ENCODE peak calls at places on chromosomes 4 and X, in nine cellular contexts. One of them, this sample, is unnamed.

GRCh38 chr4:17781072-17781830 is at the start of gene FAM184B:
- DNase-seq in kidney epithelial cell: no peak
- DNase-seq in NCI-H1092: peak; percentile 32
- DNase-seq in BE2C: peak; percentile 18
- DNase-seq in stimulated activated CD4-positive, alpha-beta T cell treated with anti-CD3 and anti-CD28 coated beads, Interleukin-15, amount 100 ng/mL, for 24 hours: peak; percentile 22
- DNase-seq in upper lobe of right lung: peak; percentile 66
- DNase-seq in NCI-H1694: no peak
- DNase-seq in H9: peak; percentile 52
- DNase-seq in non-pigmented ciliary epithelial cell: no peak
- DNase-seq in this sample: peak; percentile 45

GRCh38 chr4:82517043-82517442 is 44.7 kb downstream of the TMEM150C start:
- DNase-seq in kidney epithelial cell: no peak
- DNase-seq in NCI-H1092: no peak
- DNase-seq in NCI-H1694: no peak
- DNase-seq in upper lobe of right lung: no peak
- DNase-seq in stimulated activated CD4-positive, alpha-beta T cell treated with anti-CD3 and anti-CD28 coated beads, Interleukin-15, amount 100 ng/mL, for 24 hours: no peak
- DNase-seq in H9: no peak
- DNase-seq in non-pigmented ciliary epithelial cell: no peak
- DNase-seq in BE2C: no peak
- DNase-seq in this sample: no peak

GRCh38 chrX:150546711-150547153 is 21.7 kb upstream of the MTM1 start:
- DNase-seq in H9: no peak
- DNase-seq in kidney epithelial cell: no peak
- DNase-seq in non-pigmented ciliary epithelial cell: no peak
- DNase-seq in stimulated activated CD4-positive, alpha-beta T cell treated with anti-CD3 and anti-CD28 coated beads, Interleukin-15, amount 100 ng/mL, for 24 hours: peak; percentile 29
- DNase-seq in BE2C: no peak
- DNase-seq in NCI-H1092: no peak
- DNase-seq in upper lobe of right lung: no peak
- DNase-seq in NCI-H1694: no peak
- DNase-seq in this sample: no peak

GRCh38 chr4:153265311-153266047 is 61.2 kb downstream of the TRIM2 start:
- DNase-seq in kidney epithelial cell: no peak
- DNase-seq in stimulated activated CD4-positive, alpha-beta T cell treated with anti-CD3 and anti-CD28 coated beads, Interleukin-15, amount 100 ng/mL, for 24 hours: no peak
- DNase-seq in H9: no peak
- DNase-seq in BE2C: no peak
- DNase-seq in NCI-H1694: no peak
- DNase-seq in non-pigmented ciliary epithelial cell: no peak
- DNase-seq in upper lobe of right lung: no peak
- DNase-seq in NCI-H1092: no peak
- DNase-seq in this sample: no peak

GRCh38 chrX:147891886-147892285 is 19.8 kb upstream of the FMR1 start:
- DNase-seq in stimulated activated CD4-positive, alpha-beta T cell treated with anti-CD3 and anti-CD28 coated beads, Interleukin-15, amount 100 ng/mL, for 24 hours: no peak
- DNase-seq in upper lobe of right lung: no peak
- DNase-seq in H9: no peak
- DNase-seq in BE2C: no peak
- DNase-seq in kidney epithelial cell: no peak
- DNase-seq in NCI-H1694: no peak
- DNase-seq in non-pigmented ciliary epithelial cell: no peak
- DNase-seq in NCI-H1092: no peak
- DNase-seq in this sample: peak; percentile 12

GRCh38 chr4:41866799-41867677 is 68.2 kb upstream of the TMEM33 start:
- DNase-seq in BE2C: peak; percentile 43
- DNase-seq in stimulated activated CD4-positive, alpha-beta T cell treated with anti-CD3 and anti-CD28 coated beads, Interleukin-15, amount 100 ng/mL, for 24 hours: peak; percentile 2
- DNase-seq in H9: peak; percentile 57
- DNase-seq in non-pigmented ciliary epithelial cell: no peak
- DNase-seq in NCI-H1694: no peak
- DNase-seq in kidney epithelial cell: no peak
- DNase-seq in NCI-H1092: no peak
- DNase-seq in upper lobe of right lung: no peak
- DNase-seq in this sample: no peak

GRCh38 chr4:111937368-111937767 is 207.9 kb upstream of the FAM241A start:
- DNase-seq in stimulated activated CD4-positive, alpha-beta T cell treated with anti-CD3 and anti-CD28 coated beads, Interleukin-15, amount 100 ng/mL, for 24 hours: no peak
- DNase-seq in H9: no peak
- DNase-seq in NCI-H1694: no peak
- DNase-seq in BE2C: no peak
- DNase-seq in non-pigmented ciliary epithelial cell: no peak
- DNase-seq in NCI-H1092: no peak
- DNase-seq in upper lobe of right lung: no peak
- DNase-seq in kidney epithelial cell: no peak
- DNase-seq in this sample: peak; percentile 63

GRCh38 chrX:68982476-68982875 is 153.7 kb downstream of the EFNB1 start:
- DNase-seq in NCI-H1092: no peak
- DNase-seq in non-pigmented ciliary epithelial cell: no peak
- DNase-seq in upper lobe of right lung: no peak
- DNase-seq in BE2C: no peak
- DNase-seq in H9: no peak
- DNase-seq in kidney epithelial cell: no peak
- DNase-seq in stimulated activated CD4-positive, alpha-beta T cell treated with anti-CD3 and anti-CD28 coated beads, Interleukin-15, amount 100 ng/mL, for 24 hours: no peak
- DNase-seq in NCI-H1694: no peak
- DNase-seq in this sample: no peak

GRCh38 chr4:78656968-78657445 is 105.4 kb downstream of the ANXA3 start:
- DNase-seq in upper lobe of right lung: no peak
- DNase-seq in NCI-H1694: no peak
- DNase-seq in stimulated activated CD4-positive, alpha-beta T cell treated with anti-CD3 and anti-CD28 coated beads, Interleukin-15, amount 100 ng/mL, for 24 hours: peak; percentile 42
- DNase-seq in kidney epithelial cell: no peak
- DNase-seq in non-pigmented ciliary epithelial cell: no peak
- DNase-seq in H9: no peak
- DNase-seq in NCI-H1092: no peak
- DNase-seq in BE2C: no peak
- DNase-seq in this sample: no peak

GRCh38 chr4:130090427-130090826 is 994.5 kb downstream of the C4orf33 start:
- DNase-seq in H9: no peak
- DNase-seq in NCI-H1694: no peak
- DNase-seq in NCI-H1092: no peak
- DNase-seq in non-pigmented ciliary epithelial cell: no peak
- DNase-seq in upper lobe of right lung: peak; percentile 59
- DNase-seq in stimulated activated CD4-positive, alpha-beta T cell treated with anti-CD3 and anti-CD28 coated beads, Interleukin-15, amount 100 ng/mL, for 24 hours: no peak
- DNase-seq in BE2C: no peak
- DNase-seq in kidney epithelial cell: no peak
- DNase-seq in this sample: no peak

GRCh38 chr4:163707873-163708272 is 213.4 kb downstream of the TMA16 start:
- DNase-seq in stimulated activated CD4-positive, alpha-beta T cell treated with anti-CD3 and anti-CD28 coated beads, Interleukin-15, amount 100 ng/mL, for 24 hours: no peak
- DNase-seq in NCI-H1694: no peak
- DNase-seq in kidney epithelial cell: no peak
- DNase-seq in BE2C: no peak
- DNase-seq in NCI-H1092: no peak
- DNase-seq in upper lobe of right lung: no peak
- DNase-seq in non-pigmented ciliary epithelial cell: no peak
- DNase-seq in H9: no peak
- DNase-seq in this sample: no peak

GRCh38 chr4:121053601-121054143 is 18.7 kb downstream of the NDNF start:
- DNase-seq in stimulated activated CD4-positive, alpha-beta T cell treated with anti-CD3 and anti-CD28 coated beads, Interleukin-15, amount 100 ng/mL, for 24 hours: no peak
- DNase-seq in kidney epithelial cell: no peak
- DNase-seq in non-pigmented ciliary epithelial cell: peak; percentile 24
- DNase-seq in BE2C: no peak
- DNase-seq in upper lobe of right lung: no peak
- DNase-seq in H9: no peak
- DNase-seq in NCI-H1092: no peak
- DNase-seq in NCI-H1694: no peak
- DNase-seq in this sample: peak; percentile 9

GRCh38 chr4:70913947-70914445 is 11.8 kb downstream of the MOB1B start:
- DNase-seq in kidney epithelial cell: no peak
- DNase-seq in non-pigmented ciliary epithelial cell: no peak
- DNase-seq in NCI-H1092: no peak
- DNase-seq in H9: no peak
- DNase-seq in upper lobe of right lung: no peak
- DNase-seq in BE2C: no peak
- DNase-seq in NCI-H1694: no peak
- DNase-seq in stimulated activated CD4-positive, alpha-beta T cell treated with anti-CD3 and anti-CD28 coated beads, Interleukin-15, amount 100 ng/mL, for 24 hours: no peak
- DNase-seq in this sample: no peak

GRCh38 chrX:122565952-122566351 is 618.1 kb upstream of the GRIA3 start:
- DNase-seq in NCI-H1694: peak; percentile 9
- DNase-seq in stimulated activated CD4-positive, alpha-beta T cell treated with anti-CD3 and anti-CD28 coated beads, Interleukin-15, amount 100 ng/mL, for 24 hours: no peak
- DNase-seq in non-pigmented ciliary epithelial cell: peak; percentile 91
- DNase-seq in H9: no peak
- DNase-seq in kidney epithelial cell: peak; percentile 74
- DNase-seq in BE2C: no peak
- DNase-seq in upper lobe of right lung: no peak
- DNase-seq in NCI-H1092: no peak
- DNase-seq in this sample: peak; percentile 69

GRCh38 chrX:37380256-37380655 is 31.1 kb downstream of the PRRG1 start:
- DNase-seq in NCI-H1092: no peak
- DNase-seq in H9: no peak
- DNase-seq in BE2C: no peak
- DNase-seq in kidney epithelial cell: no peak
- DNase-seq in upper lobe of right lung: no peak
- DNase-seq in non-pigmented ciliary epithelial cell: no peak
- DNase-seq in NCI-H1694: no peak
- DNase-seq in stimulated activated CD4-positive, alpha-beta T cell treated with anti-CD3 and anti-CD28 coated beads, Interleukin-15, amount 100 ng/mL, for 24 hours: no peak
- DNase-seq in this sample: no peak

GRCh38 chrX:115399306-115399705 is 109.8 kb downstream of the LUZP4 start:
- DNase-seq in upper lobe of right lung: no peak
- DNase-seq in kidney epithelial cell: no peak
- DNase-seq in H9: no peak
- DNase-seq in stimulated activated CD4-positive, alpha-beta T cell treated with anti-CD3 and anti-CD28 coated beads, Interleukin-15, amount 100 ng/mL, for 24 hours: no peak
- DNase-seq in NCI-H1694: no peak
- DNase-seq in NCI-H1092: no peak
- DNase-seq in non-pigmented ciliary epithelial cell: no peak
- DNase-seq in BE2C: no peak
- DNase-seq in this sample: no peak

GRCh38 chr4:2789351-2789750 is 3.5 kb upstream of the SH3BP2 start:
- DNase-seq in kidney epithelial cell: no peak
- DNase-seq in NCI-H1092: no peak
- DNase-seq in non-pigmented ciliary epithelial cell: no peak
- DNase-seq in H9: no peak
- DNase-seq in NCI-H1694: no peak
- DNase-seq in upper lobe of right lung: no peak
- DNase-seq in stimulated activated CD4-positive, alpha-beta T cell treated with anti-CD3 and anti-CD28 coated beads, Interleukin-15, amount 100 ng/mL, for 24 hours: no peak
- DNase-seq in BE2C: no peak
- DNase-seq in this sample: no peak

GRCh38 chrX:130719399-130719798 is 183.6 kb downstream of the ENOX2 start:
- DNase-seq in upper lobe of right lung: no peak
- DNase-seq in BE2C: peak; percentile 8
- DNase-seq in kidney epithelial cell: no peak
- DNase-seq in NCI-H1092: no peak
- DNase-seq in NCI-H1694: no peak
- DNase-seq in non-pigmented ciliary epithelial cell: no peak
- DNase-seq in H9: no peak
- DNase-seq in stimulated activated CD4-positive, alpha-beta T cell treated with anti-CD3 and anti-CD28 coated beads, Interleukin-15, amount 100 ng/mL, for 24 hours: no peak
- DNase-seq in this sample: no peak

GRCh38 chr4:2806392-2807355 is 13.8 kb downstream of the SH3BP2 start:
- DNase-seq in stimulated activated CD4-positive, alpha-beta T cell treated with anti-CD3 and anti-CD28 coated beads, Interleukin-15, amount 100 ng/mL, for 24 hours: no peak
- DNase-seq in BE2C: no peak
- DNase-seq in non-pigmented ciliary epithelial cell: no peak
- DNase-seq in kidney epithelial cell: no peak
- DNase-seq in upper lobe of right lung: peak; percentile 87
- DNase-seq in NCI-H1092: peak; percentile 71
- DNase-seq in H9: no peak
- DNase-seq in NCI-H1694: no peak
- DNase-seq in this sample: peak; percentile 59

GRCh38 chr4:147958057-147958456 is 226.2 kb downstream of the ARHGAP10 start:
- DNase-seq in NCI-H1092: no peak
- DNase-seq in stimulated activated CD4-positive, alpha-beta T cell treated with anti-CD3 and anti-CD28 coated beads, Interleukin-15, amount 100 ng/mL, for 24 hours: no peak
- DNase-seq in NCI-H1694: no peak
- DNase-seq in non-pigmented ciliary epithelial cell: no peak
- DNase-seq in H9: no peak
- DNase-seq in kidney epithelial cell: no peak
- DNase-seq in upper lobe of right lung: no peak
- DNase-seq in BE2C: no peak
- DNase-seq in this sample: no peak

GRCh38 chr4:124641715-124642380 is 70.7 kb downstream of the ANKRD50 start:
- DNase-seq in upper lobe of right lung: no peak
- DNase-seq in non-pigmented ciliary epithelial cell: peak; percentile 90
- DNase-seq in kidney epithelial cell: peak; percentile 93
- DNase-seq in stimulated activated CD4-positive, alpha-beta T cell treated with anti-CD3 and anti-CD28 coated beads, Interleukin-15, amount 100 ng/mL, for 24 hours: no peak
- DNase-seq in H9: no peak
- DNase-seq in NCI-H1092: no peak
- DNase-seq in NCI-H1694: no peak
- DNase-seq in BE2C: no peak
- DNase-seq in this sample: peak; percentile 9

GRCh38 chr4:27123050-27123768 is 262.6 kb downstream of the STIM2 start:
- DNase-seq in BE2C: no peak
- DNase-seq in NCI-H1092: no peak
- DNase-seq in NCI-H1694: no peak
- DNase-seq in non-pigmented ciliary epithelial cell: no peak
- DNase-seq in stimulated activated CD4-positive, alpha-beta T cell treated with anti-CD3 and anti-CD28 coated beads, Interleukin-15, amount 100 ng/mL, for 24 hours: no peak
- DNase-seq in upper lobe of right lung: no peak
- DNase-seq in kidney epithelial cell: peak; percentile 18
- DNase-seq in H9: peak; percentile 85
- DNase-seq in this sample: no peak

GRCh38 chr4:64584125-64584524 is 174.9 kb upstream of the TECRL start:
- DNase-seq in NCI-H1092: no peak
- DNase-seq in kidney epithelial cell: no peak
- DNase-seq in H9: no peak
- DNase-seq in BE2C: no peak
- DNase-seq in stimulated activated CD4-positive, alpha-beta T cell treated with anti-CD3 and anti-CD28 coated beads, Interleukin-15, amount 100 ng/mL, for 24 hours: no peak
- DNase-seq in NCI-H1694: no peak
- DNase-seq in non-pigmented ciliary epithelial cell: no peak
- DNase-seq in upper lobe of right lung: no peak
- DNase-seq in this sample: no peak

This sample was measured in GM03348.